ENCODE peak calls at places on chromosomes 16 and 17, in seven cellular contexts. R, S, J, D, E, F and P are unnamed samples.

GRCh38 chr16:74874123-74874522 is 99.5 kb upstream of the FA2H start:
- ATAC-seq in D (no peak), R (no peak), F (no peak), J (no peak), S (peak; percentile 31), E (no peak), P (no peak)

GRCh38 chr16:26177438-26177837 is 485.7 kb downstream of the HS3ST4 start:
- ATAC-seq in D (no peak), F (no peak), E (no peak), J (no peak), S (no peak), R (no peak), P (no peak)

GRCh38 chr17:58476812-58477211 is 11.4 kb downstream of the HSF5 start:
- ATAC-seq in S (no peak), F (no peak), R (no peak), D (no peak), E (no peak), J (no peak), P (no peak)

GRCh38 chr17:83010323-83011200 is 68.8 kb upstream of the METRNL start:
- ATAC-seq in F (no peak), R (peak; percentile 63), D (no peak), E (no peak), S (no peak), J (no peak), P (no peak)

GRCh38 chr17:61380836-61381525 is 18.7 kb upstream of the TBX2 start:
- ATAC-seq in S (no peak), R (no peak), D (no peak), J (no peak), F (no peak), E (no peak), P (no peak)

GRCh38 chr17:1058423-1059130 is 61.6 kb downstream of the TIMM22 start:
- ATAC-seq in S (peak; percentile 53), R (peak; percentile 69), J (no peak), D (no peak), E (peak; percentile 52), F (no peak), P (peak; percentile 45)

GRCh38 chr16:48575471-48576050 is 34.4 kb downstream of the N4BP1 start:
- ATAC-seq in D (no peak), E (no peak), F (no peak), S (peak; percentile 29), R (no peak), J (no peak), P (no peak)

GRCh38 chr17:7717756-7718350 is 309 bp downstream of the DNAH2 start:
- ATAC-seq in E (peak; percentile 59), D (peak; percentile 80), F (peak; percentile 77), R (no peak), J (peak; percentile 82), S (no peak), P (peak; percentile 65)

GRCh38 chr17:44787271-44787940 is 28.6 kb downstream of the ADAM11 start:
- ATAC-seq in D (no peak), R (no peak), S (peak; percentile 4), J (no peak), E (no peak), F (no peak), P (no peak)

GRCh38 chr17:28488154-28488883 is 14.9 kb downstream of the SLC13A2 start:
- ATAC-seq in R (peak; percentile 46), J (no peak), F (no peak), S (no peak), D (no peak), E (no peak), P (no peak)

GRCh38 chr16:50102046-50102756 is 36.4 kb downstream of the HEATR3 start:
- ATAC-seq in E (peak; percentile 55), R (no peak), J (no peak), S (no peak), F (no peak), D (no peak), P (peak; percentile 99)